ENCODE peak calls at places on chromosomes 12 and 14, in six cellular contexts. X is fibroblast of lung, I is left ventricle myocardium inferior, M is upper lobe of right lung, J is mammary epithelial cell, K is HCT116. H is an unnamed sample.

GRCh38 chr12:12546314-12546772 is 16.3 kb downstream of the DUSP16 start:
- DNase-seq in I (no peak), M (no peak), J (no peak), K (no peak), X (no peak), H (no peak)

GRCh38 chr14:92589213-92589852 is 75.8 kb downstream of the RIN3 start:
- DNase-seq in J (no peak), M (no peak), I (no peak), X (peak; percentile 64), K (no peak), H (peak; percentile 41)

GRCh38 chr14:24367506-24368214 is at the start of gene NFATC4:
- DNase-seq in I (peak; percentile 75), J (no peak), X (peak; percentile 99), M (no peak), K (peak; percentile 81), H (peak; percentile 94)

GRCh38 chr12:31117203-31118011 is 43.7 kb downstream of the DDX11 start:
- DNase-seq in I (no peak), J (peak; percentile 39), X (peak; percentile 12), M (no peak), K (peak; percentile 10), H (no peak)

GRCh38 chr14:58738189-58738836 is 100.6 kb downstream of the DACT1 start:
- DNase-seq in I (no peak), X (peak; percentile 89), J (peak; percentile 81), M (no peak), K (no peak), H (no peak)

GRCh38 chr12:9864913-9865675 is 4.1 kb downstream of the CLEC2B start:
- DNase-seq in X (no peak), K (no peak), I (no peak), M (no peak), J (no peak), H (no peak)

GRCh38 chr12:75548879-75549278 is 37.5 kb upstream of the KRR1 start:
- DNase-seq in M (no peak), X (no peak), I (no peak), K (no peak), J (no peak), H (no peak)

GRCh38 chr12:64665506-64665905 is 55.2 kb downstream of the RASSF3 start:
- DNase-seq in M (no peak), J (no peak), K (no peak), X (no peak), I (no peak), H (no peak)

GRCh38 chr14:23169622-23170021 is 13.8 kb downstream of the SLC7A8 start:
- DNase-seq in I (no peak), K (no peak), J (no peak), M (no peak), X (no peak), H (no peak)

GRCh38 chr12:95970905-95971304 is 25.2 kb downstream of the HAL start:
- DNase-seq in K (no peak), I (no peak), M (no peak), J (peak; percentile 51), X (no peak), H (no peak)

GRCh38 chr12:131055093-131055465 is 101.4 kb downstream of the ADGRD1 start:
- DNase-seq in X (no peak), I (no peak), M (no peak), K (no peak), J (no peak), H (no peak)

GRCh38 chr12:126055521-126055920 is 990.3 kb downstream of the AACS start:
- DNase-seq in J (no peak), I (no peak), M (no peak), K (no peak), X (peak; percentile 31), H (no peak)

GRCh38 chr12:4588916-4589315 is 26.9 kb downstream of the DYRK4 start:
- DNase-seq in K (no peak), J (no peak), I (no peak), M (no peak), X (no peak), H (no peak)

GRCh38 chr14:61588419-61588901 is 106.9 kb upstream of the HIF1A start:
- DNase-seq in I (no peak), M (no peak), K (no peak), J (no peak), X (peak; percentile 95), H (no peak)

GRCh38 chr12:40086471-40086870 is 19.4 kb downstream of the SLC2A13 start:
- DNase-seq in I (no peak), K (no peak), J (no peak), X (no peak), M (no peak), H (no peak)

GRCh38 chr14:51680031-51680430 is 28.3 kb downstream of the FRMD6 start:
- DNase-seq in M (no peak), I (no peak), J (no peak), X (no peak), K (no peak), H (no peak)

GRCh38 chr12:51012570-51013236 is 13.5 kb downstream of the SLC11A2 start:
- DNase-seq in X (no peak), J (no peak), K (no peak), I (no peak), M (no peak), H (no peak)

GRCh38 chr12:51009038-51009437 is 17.1 kb downstream of the SLC11A2 start:
- DNase-seq in X (no peak), J (no peak), M (peak; percentile 88), I (peak; percentile 66), K (no peak), H (no peak)

GRCh38 chr12:51013441-51013840 is 12.7 kb downstream of the SLC11A2 start:
- DNase-seq in J (peak; percentile 20), K (no peak), I (no peak), M (no peak), X (no peak), H (no peak)

GRCh38 chr12:51008329-51008728 is 17.9 kb downstream of the SLC11A2 start:
- DNase-seq in J (no peak), K (no peak), M (no peak), X (no peak), I (no peak), H (no peak)

DNA sequence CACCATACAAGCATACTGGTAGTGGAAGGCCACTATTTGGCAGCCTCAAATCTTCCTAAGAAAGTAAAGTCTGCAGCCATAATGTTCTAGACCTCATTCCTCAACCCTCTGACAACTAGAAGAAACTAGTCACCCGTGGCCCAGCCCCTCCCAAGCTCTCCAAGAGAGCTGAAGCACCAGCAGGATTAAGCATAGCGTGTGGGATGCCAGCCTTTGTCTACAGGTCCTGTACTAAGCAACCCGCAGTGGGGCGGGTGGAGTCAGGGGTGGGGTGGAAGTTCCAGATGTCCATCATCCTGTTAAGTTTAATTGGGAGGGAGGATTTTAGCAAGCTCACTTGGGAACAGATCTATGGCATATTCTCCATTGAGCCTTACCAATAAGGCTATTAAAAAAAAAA is 14.2 kb downstream of the SLC11A2 start:
- DNase-seq in I (no peak), K (no peak), X (no peak), M (peak; percentile 70), J (no peak), H (no peak)
- H3K27ac ChIP-seq in I (no peak overlapping the region), K (no peak overlapping the region), X (no peak overlapping the region), M (no peak overlapping the region), J (no peak overlapping the region), H (no peak overlapping the region)

DNA sequence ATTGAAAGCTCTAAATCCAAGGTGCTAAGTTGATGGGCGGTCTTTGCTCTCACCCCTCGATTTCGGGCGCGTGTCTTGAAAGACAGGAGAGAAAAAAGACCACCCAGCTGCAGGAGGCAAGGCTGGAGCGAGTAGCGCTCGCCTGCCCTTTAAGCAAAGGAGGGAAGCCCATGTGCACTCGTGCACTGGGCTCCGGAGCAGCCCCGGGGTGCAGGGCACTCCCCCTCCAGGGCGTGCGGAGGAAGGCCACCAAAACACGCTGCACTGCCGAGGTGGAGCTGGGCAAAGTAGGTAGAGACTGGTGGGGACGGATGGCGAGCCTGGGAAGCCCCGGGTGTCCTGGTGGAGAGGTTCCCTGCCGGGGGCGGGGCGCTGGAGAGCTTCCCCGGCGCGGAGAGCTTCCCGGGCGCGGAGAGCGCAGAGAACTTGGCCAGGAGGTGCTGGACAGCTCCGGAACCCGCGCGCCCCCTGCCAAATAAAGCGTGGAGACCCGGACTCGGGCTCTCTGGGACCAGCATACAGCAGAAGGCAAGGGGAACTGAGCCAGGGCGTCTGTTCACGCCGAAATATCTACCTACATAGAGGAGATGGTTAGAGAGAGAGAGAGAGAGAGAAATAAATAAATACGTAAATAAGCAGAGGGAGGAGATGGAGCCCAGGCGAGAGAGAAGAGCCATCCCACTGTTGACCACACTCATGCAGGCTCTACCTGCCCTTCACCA is 600 bp upstream of the NELL2 start:
- DNase-seq in X (peak; percentile 14), M (peak; percentile 65), K (no peak), J (peak; percentile 29), I (no peak), H (no peak)
- TF ChIP-seq CTCF in X (no peak), M (no peak), K (no peak), J (no peak), I (no peak), H (no peak)

DNA sequence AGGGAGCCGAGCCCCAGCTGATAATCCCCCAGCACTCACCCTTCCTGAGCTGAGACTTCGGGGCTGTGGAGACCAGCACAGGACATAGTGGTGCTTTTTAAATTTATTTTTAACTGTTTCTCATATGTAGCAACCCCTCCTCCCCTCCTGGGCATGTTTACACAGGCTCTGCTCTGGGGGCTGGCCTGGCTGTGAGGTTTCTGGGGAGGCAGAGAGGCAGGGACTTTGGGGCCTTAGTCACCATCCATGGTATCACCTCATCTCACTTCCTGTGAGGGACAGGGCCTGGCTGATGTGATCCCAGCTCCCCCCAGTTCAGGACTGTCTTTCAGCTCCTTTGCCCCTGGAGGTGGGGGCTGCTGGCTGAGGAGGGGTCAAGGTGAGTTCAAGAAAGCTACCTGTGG is 20.4 kb downstream of the VASH1 start:
- DNase-seq in I (no peak), J (peak; percentile 42), X (no peak), K (no peak), M (no peak), H (no peak)
- H3K27ac ChIP-seq in I (peak overlapping the region; percentile 70), J (no peak overlapping the region), X (no peak overlapping the region), K (no peak overlapping the region), M (no peak overlapping the region), H (peak overlapping the region; percentile 79)

GRCh38 chr12:107610030-107610859 is 75.4 kb upstream of the PWP1 start:
- DNase-seq in J (no peak), X (peak; percentile 40), M (no peak), I (no peak), K (no peak), H (no peak)
- TF ChIP-seq CTCF in J (peak; percentile 62), X (peak; percentile 88), M (peak; percentile 40), I (peak; percentile 70), K (peak; percentile 79), H (no peak)

GRCh38 chr12:3216097-3216496 is 138.9 kb downstream of the TSPAN9 start:
- DNase-seq in M (no peak), K (no peak), I (no peak), J (no peak), X (no peak), H (no peak)
- H3K27ac ChIP-seq in M (no peak overlapping the region), K (no peak overlapping the region), I (peak overlapping the region; percentile 88), J (peak overlapping the region; percentile 72), X (no peak overlapping the region), H (peak overlapping the region; percentile 79)

H was measured in coronary artery.